ENCODE peak calls at places on chromosomes 6 and 20, in eight cellular contexts. N is body of pancreas, U is GM12878, L is ACHN, C is choroid plexus epithelial cell, O is DMS53, S is NCI-H1092, A is HFFc6. J is an unnamed sample.

GRCh38 chr20:2521369-2522305 is 12.9 kb upstream of the ZNF343 start:
- DNase-seq in N (peak; percentile 22), U (no peak), L (peak; percentile 10), C (peak; percentile 66), O (peak; percentile 66), S (peak; percentile 8), A (no peak), J (no peak)

GRCh38 chr6:124436803-124437202 is 525.4 kb upstream of the RNF217 start:
- DNase-seq in N (no peak), U (no peak), L (no peak), C (no peak), O (no peak), S (no peak), A (no peak), J (no peak)

GRCh38 chr6:37516076-37516919 is 16.6 kb upstream of the CCDC167 start:
- DNase-seq in N (peak; percentile 39), U (peak; percentile 78), L (no peak), C (no peak), O (peak; percentile 35), S (peak; percentile 80), A (no peak), J (no peak)

GRCh38 chr20:45469336-45470261 is at the start of gene WFDC2:
- DNase-seq in N (peak; percentile 65), U (no peak), L (peak; percentile 36), C (no peak), O (peak; percentile 90), S (peak; percentile 9), A (no peak), J (no peak)

GRCh38 chr20:21125072-21125848 is 622 bp upstream of the KIZ start:
- DNase-seq in N (peak; percentile 58), U (no peak), L (peak; percentile 55), C (peak; percentile 45), O (peak; percentile 83), S (peak; percentile 44), A (peak; percentile 50), J (no peak)

GRCh38 chr6:169316651-169317050 is 63.0 kb upstream of the THBS2 start:
- DNase-seq in N (no peak), U (no peak), L (no peak), C (peak; percentile 13), O (no peak), S (no peak), A (no peak), J (no peak)

GRCh38 chr20:8082999-8083398 is 49.1 kb upstream of the PLCB1 start:
- DNase-seq in N (no peak), U (no peak), L (no peak), C (peak; percentile 93), O (peak; percentile 5), S (peak; percentile 63), A (no peak), J (no peak)

GRCh38 chr6:152273002-152273401 is 364.2 kb downstream of the SYNE1 start:
- DNase-seq in N (no peak), U (no peak), L (no peak), C (peak; percentile 69), O (no peak), S (no peak), A (peak; percentile 52), J (no peak)

GRCh38 chr20:64105846-64106434 is 1.4 kb downstream of the NPBWR2 start:
- DNase-seq in N (no peak), U (no peak), L (no peak), C (no peak), O (peak; percentile 46), S (no peak), A (no peak), J (no peak)